ENCODE peak calls at places on chromosome 10, in seven cellular contexts. S is activated CD4-positive, alpha-beta memory T cell treated with anti-CD3 and anti-CD28 coated beads for 36 hours; B is adipocyte; Q is CD8-positive, alpha-beta memory T cell; G is HepG2; D is NCI-H446; H is AG04449. Z is an unnamed sample.

GRCh38 chr10:124559372-124560132 is 97.9 kb downstream of the LHPP start:
- DNase-seq in B (no peak), H (no peak), Q (no peak), G (no peak), S (no peak), D (no peak), Z (no peak)

GRCh38 chr10:30034433-30035137 is 24.8 kb downstream of the JCAD start:
- DNase-seq in S (no peak), G (no peak), B (no peak), D (no peak), H (no peak), Q (no peak), Z (no peak)

GRCh38 chr10:99708428-99709010 is 23.4 kb downstream of the COX15 start:
- DNase-seq in B (peak), S (no peak), D (no peak), H (no peak), G (no peak), Q (no peak), Z (no peak)

GRCh38 chr10:34911661-34912205 is 96.6 kb upstream of the PARD3 start:
- DNase-seq in H (no peak), Q (no peak), S (no peak), G (no peak), D (no peak), B (no peak), Z (no peak)

GRCh38 chr10:115558252-115558651 is 465.1 kb downstream of the ATRNL1 start:
- DNase-seq in D (no peak), S (no peak), H (no peak), G (no peak), Q (no peak), B (no peak), Z (no peak)

GRCh38 chr10:35019037-35019794 is 70.9 kb downstream of the CUL2 start:
- DNase-seq in G (no peak), Q (no peak), D (no peak), S (no peak), B (no peak), H (no peak), Z (no peak)

GRCh38 chr10:77926566-77927342 is at the start of gene DLG5:
- DNase-seq in S (peak), D (no peak), G (no peak), B (peak), H (no peak), Q (peak), Z (peak)

GRCh38 chr10:45198596-45199379 is 116.6 kb downstream of the OR13A1 start:
- DNase-seq in H (no peak), Q (no peak), G (no peak), B (no peak), D (no peak), S (no peak), Z (no peak)

GRCh38 chr10:112906945-112907344 is 43.1 kb upstream of the TCF7L2 start:
- DNase-seq in G (no peak), B (no peak), S (no peak), H (no peak), D (no peak), Q (no peak), Z (no peak)

GRCh38 chr10:123562811-123563580 is 103.2 kb upstream of the GPR26 start:
- DNase-seq in D (no peak), H (no peak), G (no peak), Q (no peak), S (no peak), B (no peak), Z (no peak)

GRCh38 chr10:4043897-4044296 is 258.9 kb upstream of the KLF6 start:
- DNase-seq in B (no peak), Q (no peak), S (no peak), G (no peak), H (no peak), D (no peak), Z (no peak)

GRCh38 chr10:114272696-114273095 is 33.6 kb downstream of the VWA2 start:
- DNase-seq in B (no peak), S (no peak), G (no peak), Q (no peak), D (no peak), H (no peak), Z (no peak)

GRCh38 chr10:46222364-46222935 is 64.3 kb upstream of the ANTXRL start:
- DNase-seq in B (no peak), Q (no peak), S (no peak), G (no peak), H (no peak), D (no peak), Z (no peak)

GRCh38 chr10:121078036-121078435 is 226.9 kb downstream of the WDR11 start:
- DNase-seq in H (no peak), S (no peak), D (no peak), B (no peak), G (no peak), Q (no peak), Z (no peak)

GRCh38 chr10:29131952-29132820 is 156.7 kb upstream of the LYZL1 start:
- DNase-seq in G (peak), H (no peak), Q (no peak), S (no peak), D (no peak), B (peak), Z (no peak)

GRCh38 chr10:82982110-82982608 is 1107.2 kb downstream of the NRG3 start:
- DNase-seq in H (peak), D (no peak), G (no peak), Q (no peak), B (peak), S (no peak), Z (no peak)

GRCh38 chr10:102702742-102703141 is 11.5 kb downstream of the ARL3 start:
- DNase-seq in S (no peak), B (no peak), Q (no peak), D (no peak), G (no peak), H (no peak), Z (no peak)

GRCh38 chr10:110311357-110311949 is 6.7 kb upstream of the SMNDC1 start:
- DNase-seq in B (peak), H (no peak), D (peak), G (peak), Q (no peak), S (peak), Z (no peak)

GRCh38 chr10:99872367-99873162 is 90.1 kb downstream of the ABCC2 start:
- DNase-seq in D (no peak), S (peak), G (peak), B (no peak), Q (no peak), H (no peak), Z (no peak)

GRCh38 chr10:70250956-70251680 is 17.9 kb upstream of the PPA1 start:
- DNase-seq in G (no peak), B (no peak), D (no peak), S (no peak), Q (no peak), H (no peak), Z (no peak)

GRCh38 chr10:128763588-128763987 is 637.4 kb upstream of the MKI67 start:
- DNase-seq in S (no peak), Q (no peak), D (no peak), G (no peak), B (no peak), H (no peak), Z (no peak)